ENCODE peak calls at places on chromosomes 4 and X, in nine cellular contexts. Z is NCI-H1092, V is HEK293T, U is posterior vena cava, M is right atrium auricular region, K is retinal pigment epithelial cell, O is T-helper 1 cell, H is hippocampal formation, C is epithelial cell of esophagus. W is an unnamed sample.

GRCh38 chr4:110799171-110799570 is 176.3 kb upstream of the PITX2 start:
- DNase-seq in O (no peak), K (no peak), U (no peak), Z (no peak), M (no peak), V (no peak), H (no peak), C (no peak), W (no peak)

GRCh38 chr4:169741569-169741968 is 16.2 kb downstream of the HPF1 start:
- DNase-seq in Z (no peak), U (no peak), H (no peak), M (no peak), V (no peak), K (no peak), O (no peak), C (peak; percentile 68), W (no peak)

GRCh38 chr4:121096629-121097028 is 24.3 kb upstream of the NDNF start:
- DNase-seq in V (peak; percentile 9), Z (no peak), M (no peak), C (peak; percentile 28), U (no peak), H (peak; percentile 41), K (no peak), O (no peak), W (no peak)

GRCh38 chr4:81207793-81208192 is 7.2 kb downstream of the PRKG2 start:
- DNase-seq in O (no peak), K (peak; percentile 87), H (no peak), C (peak; percentile 74), M (no peak), Z (no peak), U (no peak), V (no peak), W (no peak)

GRCh38 chrX:41406211-41406610 is 40.9 kb upstream of the NYX start:
- DNase-seq in V (no peak), K (peak; percentile 27), O (no peak), C (peak; percentile 55), M (no peak), Z (no peak), U (no peak), H (no peak), W (no peak)

GRCh38 chrX:308821-309520 is 9.6 kb downstream of the GTPBP6 start:
- DNase-seq in O (no peak), U (peak; percentile 60), M (no peak), Z (no peak), C (no peak), V (no peak), H (no peak), K (no peak), W (no peak)

GRCh38 chrX:131704136-131704695 is 160.3 kb downstream of the OR13H1 start:
- DNase-seq in H (peak; percentile 79), C (no peak), O (no peak), U (peak; percentile 95), M (peak; percentile 76), K (peak; percentile 29), Z (peak; percentile 91), V (peak; percentile 78), W (no peak)

GRCh38 chr4:26372525-26373172 is 51.8 kb downstream of the RBPJ start:
- DNase-seq in O (peak; percentile 9), K (peak; percentile 72), V (peak; percentile 19), C (peak; percentile 59), H (no peak), M (no peak), U (no peak), Z (peak; percentile 19), W (peak; percentile 33)

GRCh38 chr4:74418063-74418670 is 26.8 kb upstream of the AREG start:
- DNase-seq in C (peak; percentile 95), V (no peak), H (no peak), O (no peak), U (no peak), K (no peak), M (no peak), Z (no peak), W (peak; percentile 16)

GRCh38 chrX:27336466-27337091 is 126.6 kb downstream of the PPP4R3C start:
- DNase-seq in H (no peak), C (peak; percentile 35), K (no peak), U (no peak), Z (peak; percentile 13), V (peak; percentile 46), O (no peak), M (no peak), W (no peak)

GRCh38 chr4:111639120-111639519 is 506.1 kb upstream of the FAM241A start:
- DNase-seq in V (no peak), K (no peak), H (no peak), M (no peak), C (peak; percentile 71), U (no peak), Z (no peak), O (no peak), W (no peak)